ENCODE peak calls at places on chromosome 2, in eight cellular contexts. A is GM12878, Q is testis, V is IMR-90, L is thyroid gland, W is NB4, J is endothelial cell of umbilical vein, N is uterus. P is an unnamed sample.

GRCh38 chr2:195659114-195659513 is 2.1 kb downstream of the SLC39A10 start:
- DNase-seq in A (no peak), Q (no peak), V (peak), L (no peak), W (peak), J (peak), N (no peak), P (peak)

GRCh38 chr2:12347049-12347448 is 369.7 kb upstream of the TRIB2 start:
- DNase-seq in A (no peak), Q (no peak), V (peak), L (peak), W (no peak), J (no peak), N (no peak), P (no peak)

GRCh38 chr2:43634604-43635306 is 2.3 kb upstream of the PLEKHH2 start:
- DNase-seq in A (no peak), Q (no peak), V (peak), L (no peak), W (no peak), J (peak), N (peak), P (no peak)

GRCh38 chr2:54871457-54872103 is 148.1 kb downstream of the EML6 start:
- DNase-seq in A (no peak), Q (no peak), V (peak), L (no peak), W (peak), J (no peak), N (no peak), P (no peak)

GRCh38 chr2:54859997-54860701 is 136.7 kb downstream of the EML6 start:
- DNase-seq in A (no peak), Q (no peak), V (peak), L (no peak), W (peak), J (no peak), N (no peak), P (no peak)

GRCh38 chr2:63840081-63840784 is 1.5 kb upstream of the UGP2 start:
- DNase-seq in A (no peak), Q (no peak), V (no peak), L (no peak), W (peak), J (no peak), N (no peak), P (no peak)

GRCh38 chr2:24592436-24593100 is 101.5 kb downstream of the NCOA1 start:
- DNase-seq in A (no peak), Q (no peak), V (no peak), L (no peak), W (no peak), J (no peak), N (no peak), P (no peak)

GRCh38 chr2:144364988-144365738 is 154.8 kb downstream of the ZEB2 start:
- DNase-seq in A (peak), Q (no peak), V (peak), L (no peak), W (no peak), J (no peak), N (no peak), P (peak)

GRCh38 chr2:59706729-59707128 is 846.7 kb downstream of the BCL11A start:
- DNase-seq in A (no peak), Q (no peak), V (no peak), L (no peak), W (no peak), J (no peak), N (no peak), P (no peak)

GRCh38 chr2:106565599-106565998 is 78.4 kb downstream of the CD8B2 start:
- DNase-seq in A (no peak), Q (no peak), V (no peak), L (no peak), W (no peak), J (no peak), N (no peak), P (no peak)

GRCh38 chr2:46461716-46462171 is 17.6 kb upstream of the TMEM247 start:
- DNase-seq in A (peak), Q (peak), V (no peak), L (no peak), W (peak), J (no peak), N (no peak), P (no peak)

GRCh38 chr2:65231121-65231520 is 3.5 kb downstream of the ACTR2 start:
- DNase-seq in A (no peak), Q (no peak), V (peak), L (no peak), W (no peak), J (peak), N (no peak), P (no peak)

GRCh38 chr2:167792126-167792525 is 455.3 kb downstream of the STK39 start:
- DNase-seq in A (no peak), Q (no peak), V (no peak), L (no peak), W (no peak), J (no peak), N (no peak), P (no peak)

GRCh38 chr2:224847961-224848850 is 132.0 kb upstream of the CCDC195 start:
- DNase-seq in A (no peak), Q (no peak), V (peak), L (peak), W (no peak), J (peak), N (no peak), P (no peak)

GRCh38 chr2:235924675-235925063 is 243.5 kb downstream of the GBX2 start:
- DNase-seq in A (peak), Q (no peak), V (peak), L (no peak), W (peak), J (no peak), N (no peak), P (no peak)

GRCh38 chr2:96899084-96899735 is 29.3 kb upstream of the SEMA4C start:
- DNase-seq in A (no peak), Q (no peak), V (peak), L (peak), W (no peak), J (no peak), N (no peak), P (no peak)

GRCh38 chr2:27323592-27324285 is 842 bp upstream of the MPV17 start:
- DNase-seq in A (no peak), Q (no peak), V (no peak), L (no peak), W (no peak), J (no peak), N (no peak), P (no peak)

GRCh38 chr2:41662461-41662860 is 385.4 kb upstream of the PKDCC start:
- DNase-seq in A (no peak), Q (no peak), V (no peak), L (no peak), W (no peak), J (no peak), N (no peak), P (no peak)

GRCh38 chr2:112656679-112657078 is 10.9 kb downstream of the SLC20A1 start:
- DNase-seq in A (no peak), Q (no peak), V (no peak), L (no peak), W (peak), J (no peak), N (no peak), P (no peak)

GRCh38 chr2:176569574-176569973 is 300.3 kb downstream of the MTX2 start:
- DNase-seq in A (no peak), Q (no peak), V (no peak), L (no peak), W (no peak), J (no peak), N (no peak), P (no peak)

GRCh38 chr2:17538022-17538843 is 2.3 kb upstream of the VSNL1 start:
- DNase-seq in A (no peak), Q (peak), V (peak), L (no peak), W (no peak), J (peak), N (no peak), P (no peak)

GRCh38 chr2:238947920-238948710 is 100.2 kb downstream of the TWIST2 start:
- DNase-seq in A (no peak), Q (peak), V (peak), L (no peak), W (peak), J (peak), N (peak), P (no peak)

GRCh38 chr2:27133195-27133875 is 1.1 kb downstream of the PREB start:
- DNase-seq in A (no peak), Q (no peak), V (no peak), L (no peak), W (no peak), J (no peak), N (no peak), P (peak)

GRCh38 chr2:199459286-199460100 is 1.8 kb upstream of the SATB2 start:
- DNase-seq in A (peak), Q (peak), V (peak), L (peak), W (peak), J (peak), N (peak), P (peak)

GRCh38 chr2:217994776-217995274 is 8.0 kb downstream of the TNS1 start:
- DNase-seq in A (no peak), Q (no peak), V (peak), L (peak), W (no peak), J (peak), N (no peak), P (no peak)

GRCh38 chr2:48531141-48531648 is 1.2 kb downstream of the STON1 start:
- DNase-seq in A (no peak), Q (no peak), V (peak), L (peak), W (peak), J (peak), N (peak), P (no peak)
- TF ChIP-seq POLR2A in A (no peak), Q (no peak), V (no peak), L (no peak), W (no peak), J (no peak), N (peak), P (no peak)

GRCh38 chr2:25619187-25619586 is 54.2 kb downstream of the DTNB start:
- DNase-seq in A (no peak), Q (no peak), V (no peak), L (no peak), W (no peak), J (no peak), N (no peak), P (no peak)
- TF ChIP-seq POLR2A in A (no peak), Q (no peak), V (no peak), L (no peak), W (no peak), J (no peak), N (no peak), P (no peak)

GRCh38 chr2:219452361-219453317 is 18.0 kb downstream of the SPEG start:
- DNase-seq in A (no peak), Q (no peak), V (peak), L (no peak), W (no peak), J (no peak), N (peak), P (no peak)
- TF ChIP-seq POLR2A in A (no peak), Q (no peak), V (no peak), L (no peak), W (no peak), J (no peak), N (no peak), P (no peak)

DNA sequence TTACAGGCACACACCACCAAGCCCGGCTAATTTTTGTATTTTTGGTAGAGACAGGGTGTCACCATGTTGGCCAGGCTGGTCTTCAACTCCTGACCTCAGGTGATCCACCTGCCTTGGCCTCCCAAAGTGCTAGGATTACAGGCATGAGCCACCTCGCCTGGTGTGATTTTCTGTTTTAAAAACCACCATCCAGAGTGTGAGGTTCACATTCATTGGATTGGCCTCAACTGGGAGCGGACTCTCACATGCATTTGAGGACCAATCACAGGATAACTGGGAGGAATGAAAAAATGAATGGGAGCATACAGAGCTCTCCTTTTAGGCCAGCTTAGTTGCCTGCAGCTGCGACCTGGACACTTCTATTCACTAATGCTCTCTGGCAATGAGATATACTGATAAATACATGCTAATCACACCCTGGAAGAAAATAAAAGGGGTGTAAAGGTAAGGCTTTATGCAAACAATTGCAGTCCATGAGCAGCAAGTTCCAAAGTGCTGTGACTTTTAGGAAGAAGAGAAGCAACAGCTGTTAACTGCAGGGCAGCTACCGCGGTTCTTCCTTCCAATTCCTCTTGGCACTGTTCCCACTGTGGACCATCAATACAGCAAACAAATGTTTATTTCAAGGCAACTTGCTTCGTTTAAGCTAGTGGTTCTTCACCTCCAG is 49.4 kb upstream of the FZD5 start:
- DNase-seq in A (no peak), Q (no peak), V (no peak), L (no peak), W (no peak), J (no peak), N (no peak), P (no peak)
- TF ChIP-seq POLR2A in A (no peak), Q (no peak), V (no peak), L (no peak), W (no peak), J (no peak), N (no peak), P (no peak)

DNA sequence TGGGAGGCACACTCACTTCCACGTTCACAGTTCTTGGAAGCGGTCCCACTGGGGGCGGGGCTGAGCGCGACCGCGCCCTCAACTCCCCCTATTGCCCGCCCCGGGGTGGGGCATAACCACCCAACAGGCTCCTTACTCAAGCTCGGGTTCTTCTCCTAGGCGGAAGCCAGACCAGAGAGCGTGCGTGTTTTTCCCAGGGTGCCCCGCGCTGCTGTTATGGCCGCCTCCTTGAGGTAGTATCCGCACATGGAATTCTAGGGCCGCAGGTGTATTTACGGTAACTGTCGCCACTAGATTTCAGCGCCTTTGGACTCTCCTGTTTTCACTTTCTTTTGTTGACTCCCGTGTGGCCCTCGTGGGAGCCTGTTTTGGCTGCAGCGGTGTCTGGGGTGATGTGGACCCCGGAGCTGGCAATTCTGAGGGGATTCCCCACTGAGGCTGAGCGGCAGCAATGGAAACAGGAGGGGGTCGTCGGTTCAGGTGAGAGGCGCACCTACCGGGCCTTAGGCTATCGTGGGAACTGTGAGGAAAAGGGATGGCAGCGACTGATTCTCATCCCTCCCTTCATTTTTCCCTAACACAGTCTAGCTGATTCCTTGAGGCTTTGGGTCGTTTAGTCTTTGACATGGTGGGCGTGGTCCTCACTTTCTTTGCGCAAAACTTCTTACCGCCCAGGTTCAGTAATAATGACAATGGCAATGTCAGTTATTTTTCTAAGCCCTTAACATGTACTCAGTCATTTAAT is at the start of gene TTC27:
- DNase-seq in A (peak), Q (peak), V (peak), L (peak), W (peak), J (peak), N (peak), P (peak)
- TF ChIP-seq POLR2A in A (peak), Q (no peak), V (peak), L (peak), W (peak), J (peak), N (no peak), P (peak)